ENCODE peak calls at places on chromosomes 11 and 22, in seven cellular contexts. L is left lung, N is H1, B is spleen, W is fibroblast of lung, S is Peyer's patch, T is tibial nerve. M is an unnamed sample. For H3K27me3, the result is how much of the 10 kb centered on the place peaks cover.

GRCh38 chr22:33723915-33724314 is 196.4 kb downstream of the LARGE1 start:
- DNase-seq in W (no peak), B (no peak), L (no peak), T (peak), S (no peak), N (no peak), M (no peak)

GRCh38 chr11:103532133-103532788 is 423.0 kb downstream of the DYNC2H1 start:
- DNase-seq in W (peak), S (no peak), N (no peak), L (no peak), B (no peak), T (no peak), M (no peak)

GRCh38 chr11:19607656-19608360 is 104.8 kb upstream of the NAV2 start:
- DNase-seq in W (no peak), S (no peak), N (no peak), L (no peak), B (no peak), T (no peak), M (no peak)

GRCh38 chr11:61055776-61056175 is 46.5 kb upstream of the CD5 start:
- DNase-seq in S (peak), L (no peak), T (no peak), B (no peak), W (no peak), N (no peak), M (no peak)

GRCh38 chr11:70424765-70425164 is 26.4 kb downstream of the CTTN start:
- DNase-seq in L (no peak), N (no peak), T (no peak), S (no peak), B (no peak), W (no peak), M (no peak)

GRCh38 chr11:76008474-76008873 is 193.5 kb downstream of the UVRAG start:
- DNase-seq in W (peak), N (no peak), T (no peak), L (no peak), S (no peak), B (no peak), M (no peak)

GRCh38 chr11:77506857-77507256 is 33.0 kb upstream of the PAK1 start:
- DNase-seq in W (peak), B (no peak), N (no peak), T (no peak), S (peak), L (no peak), M (no peak)

GRCh38 chr11:63490551-63491239 is at the start of gene PLAAT5:
- DNase-seq in L (peak), W (peak), N (no peak), T (no peak), S (no peak), B (peak), M (peak)

GRCh38 chr22:23583836-23584235 is 3.7 kb upstream of the IGLL1 start:
- DNase-seq in T (no peak), S (no peak), N (no peak), W (no peak), B (no peak), L (peak), M (no peak)

GRCh38 chr11:45246241-45246640 is 39.9 kb downstream of the SYT13 start:
- DNase-seq in L (no peak), B (peak), S (peak), T (no peak), W (no peak), N (no peak), M (no peak)

GRCh38 chr11:21285104-21285503 is 615.7 kb downstream of the NELL1 start:
- DNase-seq in B (no peak), L (no peak), N (no peak), T (no peak), S (no peak), W (no peak), M (no peak)

GRCh38 chr11:11408436-11409221 is 55.6 kb upstream of the CSNK2A3 start:
- DNase-seq in T (no peak), S (no peak), L (no peak), W (peak), B (no peak), N (no peak), M (peak)

GRCh38 chr11:38594881-38595280 is 1996.8 kb upstream of the RAG2 start:
- DNase-seq in S (no peak), L (no peak), B (no peak), W (no peak), T (no peak), N (no peak), M (no peak)

GRCh38 chr22:20248461-20248959 is 19.6 kb downstream of the RTN4R start:
- DNase-seq in N (no peak), W (no peak), B (no peak), L (no peak), S (no peak), T (no peak), M (no peak)

GRCh38 chr11:77147668-77148321 is 19.7 kb downstream of the MYO7A start:
- DNase-seq in T (no peak), L (peak), N (peak), B (no peak), W (peak), S (peak), M (no peak)

GRCh38 chr11:69391192-69392103 is 90.0 kb upstream of the LINC01488 start:
- DNase-seq in B (peak), N (no peak), L (peak), T (no peak), W (no peak), S (no peak), M (no peak)

GRCh38 chr11:2584812-2585565 is 114.8 kb downstream of the KCNQ1OT1 start:
- DNase-seq in W (no peak), S (no peak), L (peak), N (no peak), T (no peak), B (peak), M (no peak)

GRCh38 chr11:12159351-12160099 is 49.1 kb downstream of the MICAL2 start:
- DNase-seq in S (no peak), B (no peak), L (no peak), N (no peak), W (peak), T (no peak), M (no peak)

GRCh38 chr11:67576742-67577475 is 6.7 kb upstream of the GSTP1 start:
- DNase-seq in T (no peak), W (no peak), L (no peak), B (no peak), N (no peak), S (no peak), M (no peak)

GRCh38 chr22:19806213-19807160 is 45.9 kb downstream of the TBX1 start:
- DNase-seq in S (peak), L (peak), T (no peak), W (peak), B (peak), N (no peak), M (peak)

GRCh38 chr22:37501610-37502341 is 15.6 kb upstream of the MFNG start:
- DNase-seq in N (no peak), T (peak), L (no peak), S (peak), B (no peak), W (peak), M (no peak)

GRCh38 chr22:49305966-49306631 is 521.6 kb downstream of the BRD1 start:
- DNase-seq in B (peak), W (no peak), T (no peak), S (peak), L (peak), N (no peak), M (no peak)

GRCh38 chr11:69908511-69909220 is 89.5 kb upstream of the FGF3 start:
- DNase-seq in S (no peak), B (peak), L (peak), W (no peak), N (no peak), T (no peak), M (no peak)

GRCh38 chr11:105022527-105022926 is 441 bp downstream of the CASP5 start:
- DNase-seq in S (no peak), N (no peak), T (no peak), B (no peak), L (no peak), W (no peak), M (no peak)
- H3K27ac ChIP-seq in S (peak), N (no peak), T (no peak), B (peak), L (peak), W (no peak), M (no peak)

DNA sequence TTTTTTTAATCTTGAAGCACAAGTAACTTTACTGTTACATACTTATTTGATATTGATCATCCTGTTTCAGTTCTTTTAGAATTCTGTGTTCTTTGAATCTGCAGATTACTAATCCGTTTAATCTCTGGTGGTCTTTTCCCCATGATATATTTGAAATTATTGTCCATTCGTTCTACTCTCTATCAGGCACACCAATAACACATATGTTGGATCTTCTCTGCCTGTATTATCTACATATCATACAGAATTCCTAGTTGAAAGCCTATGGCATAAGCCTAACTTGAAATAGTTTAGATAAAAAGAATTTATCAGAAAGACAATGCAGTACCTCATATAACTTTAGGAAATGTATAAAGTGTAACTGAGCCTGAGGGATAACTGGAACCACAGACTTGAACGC is 32.6 kb downstream of the STK33 start:
- DNase-seq in B (no peak), L (no peak), N (no peak), S (no peak), T (no peak), W (no peak), M (no peak)
- H3K27me3 ChIP-seq in B (under half), L (under half), N (under half), S (under half), T (under half), W (under half), M (under half)

DNA sequence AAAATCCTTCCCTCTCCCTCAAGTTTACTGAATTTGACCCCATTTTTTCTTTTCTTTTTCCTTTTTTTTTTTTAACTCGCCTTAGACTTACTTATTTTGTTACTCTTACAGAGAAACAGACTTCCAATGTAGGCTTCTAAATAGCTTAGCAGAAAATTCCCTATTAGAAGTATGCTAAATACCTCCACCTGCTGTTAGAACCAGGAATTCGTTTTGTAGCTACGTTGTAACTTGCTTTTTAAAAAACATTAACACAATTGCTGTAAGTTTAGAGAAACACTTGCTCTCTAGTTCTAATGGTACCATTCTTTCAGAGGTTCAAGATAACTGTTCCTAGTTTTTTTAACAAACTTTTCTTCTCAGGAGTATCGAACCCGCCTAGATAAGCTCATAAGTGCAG is 324.2 kb downstream of the DCDC1 start:
- DNase-seq in S (no peak), B (no peak), T (no peak), W (peak), N (no peak), L (no peak), M (no peak)
- TF ChIP-seq CTCF in S (no peak), B (no peak), T (no peak), W (peak), N (peak), L (no peak), M (no peak)

GRCh38 chr11:64744544-64745218 is 739 bp upstream of the RASGRP2 start:
- DNase-seq in N (no peak), W (no peak), L (peak), T (no peak), B (peak), S (no peak), M (peak)
- H3K27ac ChIP-seq in N (no peak), W (no peak), L (peak), T (peak), B (peak), S (peak), M (peak)

DNA sequence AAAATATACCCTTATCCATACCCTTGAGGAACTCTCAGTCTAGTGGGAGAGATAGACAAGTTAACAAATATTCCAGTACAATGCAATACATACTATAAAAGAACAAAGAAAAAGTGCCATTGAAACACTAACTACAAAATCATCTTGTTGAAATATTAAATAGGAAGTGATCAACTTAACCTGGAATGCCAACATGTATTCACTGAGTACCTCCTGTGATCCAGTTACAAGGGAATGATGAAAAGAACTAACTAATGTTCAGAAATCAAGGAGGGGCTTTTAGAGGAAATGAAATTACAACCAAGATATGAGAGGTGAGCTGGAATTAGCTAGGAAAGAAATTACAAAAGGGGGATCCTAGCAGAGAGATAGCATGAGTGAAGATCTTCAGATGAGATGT is 6.2 kb upstream of the FIBIN start:
- DNase-seq in W (no peak), S (no peak), T (no peak), B (no peak), L (no peak), N (no peak), M (no peak)
- H3K27me3 ChIP-seq in W (under half), S (under half), T (under half), B (under half), L (under half), N (under half), M (under half)